ENCODE peak calls at places on chromosome 15, in eight cellular contexts. One of them, this sample, is unnamed.

GRCh38 chr15:51861557-51862350 is 32.3 kb downstream of the TMOD3 start:
- DNase-seq in CD8-positive, alpha-beta T cell: peak; percentile 65
- DNase-seq in breast epithelium: no peak
- DNase-seq in IMR-90: no peak
- DNase-seq in sigmoid colon: no peak
- DNase-seq in lower lobe of right lung: no peak
- DNase-seq in PC-9: no peak
- DNase-seq in BJ: no peak
- DNase-seq in this sample: no peak

GRCh38 chr15:50945725-50946124 is 37.2 kb downstream of the AP4E1 start:
- DNase-seq in IMR-90: peak; percentile 28
- DNase-seq in breast epithelium: no peak
- DNase-seq in lower lobe of right lung: no peak
- DNase-seq in PC-9: no peak
- DNase-seq in sigmoid colon: no peak
- DNase-seq in CD8-positive, alpha-beta T cell: no peak
- DNase-seq in BJ: no peak
- DNase-seq in this sample: no peak

GRCh38 chr15:57376695-57377477 is 581 bp downstream of the CGNL1 start:
- DNase-seq in PC-9: no peak
- DNase-seq in CD8-positive, alpha-beta T cell: no peak
- DNase-seq in IMR-90: peak; percentile 4
- DNase-seq in lower lobe of right lung: peak; percentile 52
- DNase-seq in sigmoid colon: peak; percentile 63
- DNase-seq in breast epithelium: peak; percentile 27
- DNase-seq in BJ: no peak
- DNase-seq in this sample: no peak

GRCh38 chr15:88513195-88513594 is 33.3 kb downstream of the DET1 start:
- DNase-seq in breast epithelium: no peak
- DNase-seq in CD8-positive, alpha-beta T cell: no peak
- DNase-seq in BJ: peak; percentile 26
- DNase-seq in PC-9: no peak
- DNase-seq in sigmoid colon: no peak
- DNase-seq in IMR-90: peak; percentile 64
- DNase-seq in lower lobe of right lung: no peak
- DNase-seq in this sample: no peak

GRCh38 chr15:68842958-68843357 is 22.3 kb upstream of the ANP32A start:
- DNase-seq in BJ: no peak
- DNase-seq in lower lobe of right lung: no peak
- DNase-seq in IMR-90: no peak
- DNase-seq in breast epithelium: no peak
- DNase-seq in PC-9: no peak
- DNase-seq in sigmoid colon: no peak
- DNase-seq in CD8-positive, alpha-beta T cell: no peak
- DNase-seq in this sample: no peak

GRCh38 chr15:88646951-88647350 is 8.1 kb downstream of the ISG20 start:
- DNase-seq in sigmoid colon: peak; percentile 29
- DNase-seq in BJ: no peak
- DNase-seq in breast epithelium: no peak
- DNase-seq in CD8-positive, alpha-beta T cell: no peak
- DNase-seq in PC-9: no peak
- DNase-seq in lower lobe of right lung: no peak
- DNase-seq in IMR-90: no peak
- DNase-seq in this sample: no peak

GRCh38 chr15:69154026-69154425 is 6.4 kb upstream of the GLCE start:
- DNase-seq in IMR-90: peak; percentile 42
- DNase-seq in CD8-positive, alpha-beta T cell: no peak
- DNase-seq in breast epithelium: no peak
- DNase-seq in PC-9: no peak
- DNase-seq in BJ: no peak
- DNase-seq in sigmoid colon: no peak
- DNase-seq in lower lobe of right lung: no peak
- DNase-seq in this sample: no peak

GRCh38 chr15:62026707-62027565 is 33.3 kb downstream of the VPS13C start:
- DNase-seq in CD8-positive, alpha-beta T cell: no peak
- DNase-seq in IMR-90: no peak
- DNase-seq in PC-9: no peak
- DNase-seq in breast epithelium: no peak
- DNase-seq in lower lobe of right lung: no peak
- DNase-seq in sigmoid colon: no peak
- DNase-seq in BJ: no peak
- DNase-seq in this sample: no peak

GRCh38 chr15:95495033-95495541 is 835.4 kb upstream of the NR2F2 start:
- DNase-seq in sigmoid colon: no peak
- DNase-seq in BJ: peak; percentile 4
- DNase-seq in PC-9: no peak
- DNase-seq in breast epithelium: no peak
- DNase-seq in CD8-positive, alpha-beta T cell: no peak
- DNase-seq in lower lobe of right lung: no peak
- DNase-seq in IMR-90: no peak
- DNase-seq in this sample: no peak

GRCh38 chr15:55799287-55800212 is 56.6 kb upstream of the PRTG start:
- DNase-seq in IMR-90: peak; percentile 52
- DNase-seq in sigmoid colon: no peak
- DNase-seq in breast epithelium: no peak
- DNase-seq in CD8-positive, alpha-beta T cell: no peak
- DNase-seq in BJ: no peak
- DNase-seq in lower lobe of right lung: peak; percentile 52
- DNase-seq in PC-9: no peak
- DNase-seq in this sample: peak; percentile 14

GRCh38 chr15:64776402-64776786 is 1.0 kb upstream of the RBPMS2 start:
- DNase-seq in lower lobe of right lung: no peak
- DNase-seq in PC-9: no peak
- DNase-seq in BJ: no peak
- DNase-seq in CD8-positive, alpha-beta T cell: no peak
- DNase-seq in sigmoid colon: peak; percentile 75
- DNase-seq in IMR-90: no peak
- DNase-seq in breast epithelium: no peak
- DNase-seq in this sample: no peak

GRCh38 chr15:43517354-43518072 is at the start of gene MAP1A:
- DNase-seq in breast epithelium: no peak
- DNase-seq in IMR-90: peak; percentile 71
- DNase-seq in BJ: no peak
- DNase-seq in PC-9: no peak
- DNase-seq in lower lobe of right lung: no peak
- DNase-seq in sigmoid colon: peak; percentile 89
- DNase-seq in CD8-positive, alpha-beta T cell: peak; percentile 48
- DNase-seq in this sample: no peak

GRCh38 chr15:71934446-71934845 is 124.1 kb downstream of the NR2E3 start:
- DNase-seq in IMR-90: no peak
- DNase-seq in breast epithelium: no peak
- DNase-seq in CD8-positive, alpha-beta T cell: no peak
- DNase-seq in sigmoid colon: no peak
- DNase-seq in lower lobe of right lung: no peak
- DNase-seq in BJ: no peak
- DNase-seq in PC-9: no peak
- DNase-seq in this sample: no peak

DNA sequence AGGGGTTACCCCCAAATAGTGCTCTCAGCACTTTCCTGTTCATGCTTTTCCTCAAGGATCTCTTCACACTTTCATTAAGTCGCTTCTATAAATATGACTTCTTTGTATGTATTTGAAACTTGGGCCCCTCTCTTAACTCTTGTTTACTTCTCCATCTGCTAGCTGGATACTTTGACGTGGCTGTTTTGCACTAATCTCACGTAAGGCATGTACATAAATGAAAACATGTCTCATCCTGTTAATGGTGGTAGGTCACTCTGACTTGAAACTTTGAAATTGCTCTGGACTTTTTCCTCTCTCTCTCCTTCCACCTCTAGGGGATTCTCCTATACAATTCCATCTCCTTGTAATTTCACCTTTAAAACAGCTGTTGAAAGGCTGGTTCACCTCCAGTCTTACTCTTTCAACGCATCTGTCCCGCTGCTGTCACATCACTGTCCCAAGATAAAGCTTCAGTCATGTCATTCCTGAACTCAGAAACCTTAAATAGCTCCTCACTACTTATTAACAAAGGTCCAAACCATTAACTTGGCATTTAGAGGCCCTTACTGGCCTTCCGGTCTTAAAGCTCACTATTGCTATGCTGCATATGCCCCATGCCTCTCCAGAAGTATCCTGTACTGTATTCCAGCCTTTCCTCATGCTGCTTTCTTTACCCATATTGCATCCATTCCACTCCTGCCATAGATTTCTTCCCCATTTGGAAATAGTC is 1.2 kb downstream of the BLOC1S6 start:
- DNase-seq in CD8-positive, alpha-beta T cell: no peak
- DNase-seq in lower lobe of right lung: no peak
- DNase-seq in PC-9: no peak
- DNase-seq in IMR-90: peak; percentile 41
- DNase-seq in sigmoid colon: no peak
- DNase-seq in BJ: no peak
- DNase-seq in breast epithelium: no peak
- DNase-seq in this sample: no peak
- TF ChIP-seq CTCF in CD8-positive, alpha-beta T cell: no peak
- TF ChIP-seq CTCF in lower lobe of right lung: no peak
- TF ChIP-seq CTCF in PC-9: no peak
- TF ChIP-seq CTCF in IMR-90: no peak
- TF ChIP-seq CTCF in sigmoid colon: no peak
- TF ChIP-seq CTCF in BJ: peak; percentile 7
- TF ChIP-seq CTCF in breast epithelium: no peak
- TF ChIP-seq CTCF in this sample: no peak

GRCh38 chr15:75673426-75674247 is 25.9 kb downstream of the SNX33 start:
- DNase-seq in PC-9: no peak
- DNase-seq in CD8-positive, alpha-beta T cell: no peak
- DNase-seq in lower lobe of right lung: peak; percentile 74
- DNase-seq in IMR-90: peak; percentile 70
- DNase-seq in BJ: peak; percentile 31
- DNase-seq in breast epithelium: no peak
- DNase-seq in sigmoid colon: peak; percentile 96
- DNase-seq in this sample: no peak
- H3K4me3 ChIP-seq in PC-9: peak overlapping the region; percentile 32
- H3K4me3 ChIP-seq in CD8-positive, alpha-beta T cell: no peak overlapping the region
- H3K4me3 ChIP-seq in lower lobe of right lung: no peak overlapping the region
- H3K4me3 ChIP-seq in IMR-90: no peak overlapping the region
- H3K4me3 ChIP-seq in BJ: no peak overlapping the region
- H3K4me3 ChIP-seq in breast epithelium: peak overlapping the region; percentile 12
- H3K4me3 ChIP-seq in sigmoid colon: peak overlapping the region; percentile 13
- H3K4me3 ChIP-seq in this sample: no peak overlapping the region

DNA sequence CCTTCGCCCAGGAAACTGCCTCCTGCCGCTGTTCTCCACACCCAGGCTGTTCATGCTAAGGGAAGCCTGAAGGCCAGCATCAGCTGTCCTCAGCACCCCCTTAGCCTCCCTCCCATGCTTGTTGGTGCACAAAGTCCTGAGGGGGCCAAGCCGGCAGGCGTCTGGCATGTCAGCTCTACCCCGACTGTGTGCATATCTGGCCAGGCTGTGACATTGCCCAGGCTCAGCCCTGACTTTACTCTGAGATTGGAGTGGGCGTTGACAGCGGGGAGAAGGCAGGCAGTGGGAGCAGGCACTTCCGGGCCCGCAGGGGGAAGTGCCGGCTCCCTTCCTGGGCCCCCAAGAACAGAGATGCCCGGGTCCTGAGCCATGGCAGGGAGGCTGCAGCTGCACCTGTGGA is 492.2 kb downstream of the AGBL1 start:
- DNase-seq in breast epithelium: no peak
- DNase-seq in sigmoid colon: no peak
- DNase-seq in CD8-positive, alpha-beta T cell: no peak
- DNase-seq in BJ: no peak
- DNase-seq in lower lobe of right lung: no peak
- DNase-seq in PC-9: no peak
- DNase-seq in IMR-90: no peak
- DNase-seq in this sample: no peak
- H3K27me3 ChIP-seq in breast epithelium: no peaks in the 10 kb centered on the region
- H3K27me3 ChIP-seq in sigmoid colon: peaks cover 7% of the 10 kb centered on the region
- H3K27me3 ChIP-seq in CD8-positive, alpha-beta T cell: no peaks in the 10 kb centered on the region
- H3K27me3 ChIP-seq in BJ: no peaks in the 10 kb centered on the region
- H3K27me3 ChIP-seq in lower lobe of right lung: no peaks in the 10 kb centered on the region
- H3K27me3 ChIP-seq in PC-9: peaks cover 5% of the 10 kb centered on the region
- H3K27me3 ChIP-seq in IMR-90: no peaks in the 10 kb centered on the region
- H3K27me3 ChIP-seq in this sample: no peaks in the 10 kb centered on the region

GRCh38 chr15:74958320-74958907 is 1.8 kb upstream of the RPP25 start:
- DNase-seq in BJ: no peak
- DNase-seq in breast epithelium: peak; percentile 50
- DNase-seq in PC-9: no peak
- DNase-seq in sigmoid colon: peak; percentile 78
- DNase-seq in CD8-positive, alpha-beta T cell: no peak
- DNase-seq in lower lobe of right lung: peak; percentile 81
- DNase-seq in IMR-90: no peak
- DNase-seq in this sample: no peak
- TF ChIP-seq CTCF in BJ: peak; percentile 34
- TF ChIP-seq CTCF in breast epithelium: peak; percentile 45
- TF ChIP-seq CTCF in PC-9: no peak
- TF ChIP-seq CTCF in sigmoid colon: peak; percentile 41
- TF ChIP-seq CTCF in CD8-positive, alpha-beta T cell: no peak
- TF ChIP-seq CTCF in lower lobe of right lung: peak; percentile 45
- TF ChIP-seq CTCF in IMR-90: no peak
- TF ChIP-seq CTCF in this sample: peak; percentile 23

GRCh38 chr15:39127151-39127815 is 453.6 kb upstream of the THBS1 start:
- DNase-seq in lower lobe of right lung: no peak
- DNase-seq in PC-9: peak; percentile 74
- DNase-seq in breast epithelium: no peak
- DNase-seq in sigmoid colon: no peak
- DNase-seq in IMR-90: no peak
- DNase-seq in CD8-positive, alpha-beta T cell: no peak
- DNase-seq in BJ: no peak
- DNase-seq in this sample: no peak
- H3K4me3 ChIP-seq in lower lobe of right lung: no peak overlapping the region
- H3K4me3 ChIP-seq in PC-9: no peak overlapping the region
- H3K4me3 ChIP-seq in breast epithelium: no peak overlapping the region
- H3K4me3 ChIP-seq in sigmoid colon: no peak overlapping the region
- H3K4me3 ChIP-seq in IMR-90: no peak overlapping the region
- H3K4me3 ChIP-seq in CD8-positive, alpha-beta T cell: no peak overlapping the region
- H3K4me3 ChIP-seq in BJ: no peak overlapping the region
- H3K4me3 ChIP-seq in this sample: no peak overlapping the region

DNA sequence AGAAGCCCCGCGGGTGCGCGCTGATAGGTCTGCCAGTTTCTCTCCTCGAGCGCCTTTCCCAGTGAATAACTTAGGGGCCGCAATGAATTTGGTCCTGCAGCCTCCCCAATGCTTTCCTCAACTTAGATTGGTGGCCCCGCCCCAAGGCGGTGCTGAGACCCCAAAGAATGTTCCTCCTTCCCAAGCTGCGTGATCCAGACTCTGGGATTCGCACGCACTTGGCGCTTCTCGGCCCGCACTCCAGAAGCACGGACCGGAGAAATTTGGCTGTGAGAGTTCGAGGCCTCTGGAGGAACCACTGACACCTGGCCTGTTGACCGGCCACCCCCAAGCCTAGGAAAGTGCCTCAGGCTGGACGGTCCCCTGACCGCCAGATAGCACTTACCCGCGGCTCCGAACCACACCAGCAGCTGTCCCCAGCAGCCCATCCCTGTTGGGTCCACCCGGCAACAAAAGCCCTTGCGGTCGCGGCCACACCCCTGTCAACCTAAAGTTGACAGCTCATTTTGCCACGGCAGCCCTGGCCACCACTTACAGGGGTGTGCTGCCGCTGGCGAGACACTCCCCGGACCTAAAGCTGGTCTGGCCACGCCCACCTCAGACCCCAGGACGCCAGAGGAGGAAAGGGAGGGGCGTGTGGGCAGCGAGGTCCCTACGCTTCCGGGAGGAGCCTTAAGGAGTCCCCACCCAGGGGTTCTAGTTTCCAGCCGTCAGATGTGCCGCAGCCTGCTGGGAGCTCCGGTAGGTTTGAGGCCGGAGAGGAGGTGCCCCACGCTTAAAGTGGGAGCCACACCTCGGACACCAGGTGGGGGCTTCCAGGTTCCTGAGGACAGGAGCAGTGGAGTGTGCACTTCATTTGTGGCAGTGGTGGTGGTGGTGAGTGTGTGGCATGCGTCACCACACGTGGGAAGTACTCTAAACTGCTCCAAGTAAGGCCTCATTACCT is at the start of gene LTK:
- DNase-seq in PC-9: no peak
- DNase-seq in breast epithelium: no peak
- DNase-seq in sigmoid colon: no peak
- DNase-seq in lower lobe of right lung: peak; percentile 62
- DNase-seq in CD8-positive, alpha-beta T cell: no peak
- DNase-seq in BJ: no peak
- DNase-seq in IMR-90: no peak
- DNase-seq in this sample: no peak
- H3K27me3 ChIP-seq in PC-9: no peaks in the 10 kb centered on the region
- H3K27me3 ChIP-seq in breast epithelium: peaks cover 9% of the 10 kb centered on the region
- H3K27me3 ChIP-seq in sigmoid colon: peaks cover 44% of the 10 kb centered on the region
- H3K27me3 ChIP-seq in lower lobe of right lung: peaks cover 36% of the 10 kb centered on the region
- H3K27me3 ChIP-seq in CD8-positive, alpha-beta T cell: peaks cover 15% of the 10 kb centered on the region
- H3K27me3 ChIP-seq in BJ: peaks cover 18% of the 10 kb centered on the region
- H3K27me3 ChIP-seq in IMR-90: peaks cover 38% of the 10 kb centered on the region
- H3K27me3 ChIP-seq in this sample: peaks cover 38% of the 10 kb centered on the region